ENCODE peak calls at places on chromosomes 16 and 17, in five cellular contexts. D is K562, B is SK-N-SH, M is H1, R is HepG2. P is an unnamed sample.

GRCh38 chr17:33522623-33523022 is 229.5 kb upstream of the ASIC2 start:
- DNase-seq in D (peak; percentile 40), B (no peak), M (peak; percentile 58), R (no peak), P (no peak)

GRCh38 chr16:57875347-57875746 is 73.1 kb upstream of the KIFC3 start:
- DNase-seq in D (no peak), B (no peak), M (no peak), R (no peak), P (no peak)

GRCh38 chr16:70778901-70779309 is 22.1 kb downstream of the VAC14 start:
- DNase-seq in D (no peak), B (peak; percentile 66), M (peak; percentile 87), R (peak; percentile 82), P (no peak)

GRCh38 chr17:28038802-28039600 is 3.5 kb upstream of the NLK start:
- DNase-seq in D (no peak), B (no peak), M (no peak), R (no peak), P (no peak)

GRCh38 chr17:56521439-56522141 is 71.9 kb upstream of the NOG start:
- DNase-seq in D (no peak), B (no peak), M (peak; percentile 49), R (no peak), P (no peak)

GRCh38 chr17:55390364-55390977 is 31.2 kb downstream of the MMD start:
- DNase-seq in D (no peak), B (no peak), M (no peak), R (no peak), P (no peak)

GRCh38 chr17:19979917-19980770 is 2.5 kb upstream of the AKAP10 start:
- DNase-seq in D (no peak), B (no peak), M (peak; percentile 71), R (no peak), P (no peak)

GRCh38 chr17:70808596-70808995 is 639.3 kb downstream of the KCNJ2 start:
- DNase-seq in D (no peak), B (peak; percentile 2), M (no peak), R (no peak), P (no peak)

GRCh38 chr17:57294075-57294474 is 37.8 kb downstream of the MSI2 start:
- DNase-seq in D (no peak), B (no peak), M (no peak), R (no peak), P (no peak)

GRCh38 chr17:40362696-40363479 is 1.6 kb downstream of the GJD3 start:
- DNase-seq in D (peak; percentile 91), B (peak; percentile 93), M (peak; percentile 94), R (peak; percentile 85), P (peak; percentile 96)

GRCh38 chr16:69199382-69199781 is 12.4 kb downstream of the SNTB2 start:
- DNase-seq in D (no peak), B (no peak), M (no peak), R (no peak), P (no peak)

GRCh38 chr16:56743840-56744239 is 13.9 kb downstream of the NUP93 start:
- DNase-seq in D (no peak), B (no peak), M (no peak), R (no peak), P (no peak)

GRCh38 chr17:55722742-55723487 is at the start of gene TMEM100:
- DNase-seq in D (peak; percentile 26), B (peak; percentile 32), M (no peak), R (no peak), P (no peak)

GRCh38 chr16:65044861-65045260 is 77.0 kb downstream of the CDH11 start:
- DNase-seq in D (no peak), B (no peak), M (no peak), R (no peak), P (no peak)

GRCh38 chr16:47059991-47060390 is 83.8 kb downstream of the NETO2 start:
- DNase-seq in D (no peak), B (no peak), M (no peak), R (no peak), P (no peak)

GRCh38 chr17:27529230-27529796 is 73.1 kb downstream of the KSR1 start:
- DNase-seq in D (peak; percentile 44), B (peak; percentile 52), M (no peak), R (no peak), P (no peak)

GRCh38 chr17:74212262-74212912 is 984 bp upstream of the TTYH2 start:
- DNase-seq in D (peak; percentile 40), B (no peak), M (peak; percentile 64), R (no peak), P (no peak)

GRCh38 chr17:66667491-66668030 is 167.4 kb upstream of the CACNG5 start:
- DNase-seq in D (no peak), B (no peak), M (no peak), R (no peak), P (no peak)

GRCh38 chr17:80647746-80648145 is 103.1 kb downstream of the RPTOR start:
- DNase-seq in D (no peak), B (no peak), M (no peak), R (no peak), P (no peak)

GRCh38 chr17:29112780-29113295 is 67.4 kb downstream of the MYO18A start:
- DNase-seq in D (no peak), B (no peak), M (no peak), R (no peak), P (no peak)

GRCh38 chr17:64063088-64063487 is 42.7 kb upstream of the ICAM2 start:
- DNase-seq in D (no peak), B (no peak), M (no peak), R (no peak), P (no peak)

GRCh38 chr16:85326794-85327181 is 214.5 kb upstream of the CIBAR2 start:
- DNase-seq in D (no peak), B (no peak), M (no peak), R (no peak), P (no peak)

GRCh38 chr17:17849863-17850373 is 13.1 kb upstream of the SREBF1 start:
- DNase-seq in D (peak; percentile 74), B (peak; percentile 58), M (no peak), R (peak; percentile 62), P (peak; percentile 59)

GRCh38 chr17:56274491-56274890 is 121.2 kb downstream of the ANKFN1 start:
- DNase-seq in D (no peak), B (no peak), M (no peak), R (no peak), P (no peak)

GRCh38 chr16:9128346-9129342 is 37.2 kb downstream of the HAPSTR1 start:
- DNase-seq in D (no peak), B (no peak), M (peak; percentile 43), R (no peak), P (no peak)

GRCh38 chr16:48596326-48596725 is 13.7 kb downstream of the N4BP1 start:
- DNase-seq in D (no peak), B (no peak), M (no peak), R (no peak), P (no peak)

GRCh38 chr17:78344666-78345065 is 15.2 kb downstream of the SOCS3 start:
- DNase-seq in D (no peak), B (no peak), M (no peak), R (no peak), P (no peak)

GRCh38 chr17:2943971-2944370 is 119.4 kb downstream of the OR1D5 start:
- DNase-seq in D (no peak), B (no peak), M (no peak), R (no peak), P (no peak)

GRCh38 chr16:78985736-78986605 is 614.6 kb downstream of the MAF start:
- DNase-seq in D (no peak), B (no peak), M (no peak), R (no peak), P (no peak)

GRCh38 chr17:18224428-18225120 is 861 bp upstream of the LLGL1 start:
- DNase-seq in D (peak; percentile 21), B (peak; percentile 41), M (peak; percentile 85), R (peak; percentile 46), P (no peak)

GRCh38 chr16:30956601-30957455 is 726 bp upstream of the SETD1A start:
- DNase-seq in D (peak; percentile 88), B (peak; percentile 92), M (peak; percentile 93), R (peak; percentile 92), P (peak; percentile 72)
- TF ChIP-seq TAF1 in D (no peak), B (no peak), M (no peak), R (no peak), P (no peak)

DNA sequence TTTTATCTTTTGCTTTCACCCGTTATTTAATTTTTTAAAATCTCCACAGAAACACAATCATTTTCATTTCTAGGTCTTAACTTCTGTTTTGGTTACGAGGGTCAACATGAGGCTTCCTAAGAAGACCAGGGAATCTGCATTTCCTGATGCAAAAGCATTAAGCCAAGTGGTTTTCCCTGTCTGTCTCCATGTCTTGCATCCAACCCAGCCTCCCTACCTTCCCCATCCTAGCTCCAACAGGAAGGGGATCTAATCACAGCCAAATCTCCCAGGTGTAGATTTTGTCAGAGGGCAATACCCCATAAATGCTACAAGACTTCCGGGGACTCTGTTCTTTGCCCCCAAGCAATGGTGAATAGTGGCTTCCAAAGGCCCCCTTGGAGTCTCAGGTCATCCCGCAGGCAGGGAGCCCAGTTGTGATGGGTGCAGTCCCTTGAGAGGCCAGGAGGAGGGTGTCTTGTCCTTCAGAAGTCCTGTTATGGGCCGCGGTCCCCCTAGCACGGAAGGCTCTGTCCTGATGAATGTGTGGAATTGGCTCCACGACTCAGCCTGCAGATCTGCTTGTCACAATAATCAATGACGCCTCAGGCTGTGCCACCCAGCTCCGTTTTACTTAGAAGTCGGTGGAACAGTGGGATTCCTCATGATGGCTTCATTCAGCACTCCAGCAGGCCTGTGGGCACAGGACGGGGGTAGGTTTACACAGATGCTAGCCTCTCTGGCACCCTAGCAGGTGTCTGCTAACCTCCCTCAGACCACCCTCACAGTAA is 141.1 kb downstream of the RGS9 start:
- DNase-seq in D (peak; percentile 61), B (peak; percentile 89), M (peak; percentile 78), R (peak; percentile 70), P (peak; percentile 33)
- TF ChIP-seq TAF1 in D (no peak), B (no peak), M (no peak), R (no peak), P (no peak)

DNA sequence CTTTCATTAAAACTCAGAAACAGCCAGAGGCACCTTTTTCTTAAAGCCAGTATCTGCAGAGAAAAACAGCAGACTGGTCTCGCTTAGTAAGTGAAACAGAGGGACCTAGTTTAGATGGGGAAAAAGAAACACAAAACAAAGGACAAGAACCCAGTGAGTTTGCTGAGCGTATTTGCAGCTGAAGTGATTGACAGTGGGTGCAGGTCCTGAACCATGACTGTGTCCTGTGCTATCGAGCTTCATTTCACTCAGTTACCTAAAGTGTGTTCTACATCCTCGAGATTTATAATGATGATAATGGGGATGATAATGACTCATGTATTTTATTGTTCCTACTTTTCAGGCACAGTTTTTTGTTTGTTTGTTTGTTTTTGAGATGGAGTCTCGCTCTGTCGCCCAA is 31.7 kb upstream of the WFIKKN2 start:
- DNase-seq in D (no peak), B (no peak), M (no peak), R (no peak), P (no peak)
- TF ChIP-seq TAF1 in D (no peak), B (no peak), M (no peak), R (no peak), P (no peak)

DNA sequence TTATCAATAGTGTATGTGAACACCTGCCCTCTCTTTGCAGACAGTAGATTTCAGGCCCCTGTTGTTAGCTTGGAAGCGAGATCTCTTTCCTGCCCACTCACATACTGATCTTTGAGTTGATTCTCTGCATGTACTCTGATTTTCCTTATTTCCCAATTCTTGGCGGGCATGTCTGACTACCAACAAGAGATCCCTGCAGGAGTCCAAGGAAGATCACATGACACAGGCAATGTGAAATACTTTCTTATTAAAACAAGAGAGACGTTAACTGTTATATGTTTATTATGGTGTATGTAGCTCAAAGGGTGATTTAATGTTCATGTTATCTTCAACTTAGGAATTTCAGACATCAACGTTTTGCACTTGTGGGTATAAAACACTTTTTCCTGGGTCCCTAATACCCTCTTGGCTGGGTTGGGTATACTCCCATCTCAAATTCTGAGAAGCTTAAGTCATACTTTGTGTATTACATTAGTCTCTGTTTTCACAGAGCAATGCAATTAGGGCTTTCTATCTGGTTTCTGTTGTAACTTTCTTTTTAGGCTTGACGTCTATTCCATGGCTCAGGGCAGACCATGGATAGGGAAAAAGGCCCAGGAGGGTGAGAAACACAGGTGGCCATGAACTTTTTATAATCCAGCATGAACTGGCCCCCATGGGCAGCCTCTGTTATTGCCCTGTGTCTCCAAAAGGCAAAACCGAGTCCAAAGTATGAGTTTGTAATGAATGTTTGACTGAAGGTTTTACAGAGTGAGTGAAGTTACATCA is 32.2 kb downstream of the HSD17B2 start:
- DNase-seq in D (no peak), B (no peak), M (no peak), R (peak; percentile 81), P (no peak)
- TF ChIP-seq TAF1 in D (no peak), B (no peak), M (no peak), R (no peak), P (no peak)

P was measured in GM12891.